ENCODE peak calls at places on chromosomes 7 and 10, in seven cellular contexts. E, M, B, Z, Y, X and Q are unnamed samples.

GRCh38 chr10:75910032-75910431 is 478.6 kb downstream of the LRMDA start:
- DNase-seq in E (no peak), M (peak; percentile 46), B (peak; percentile 6), Z (peak; percentile 70), Y (no peak), X (no peak), Q (peak; percentile 76)

GRCh38 chr10:69624245-69624786 is 5.7 kb upstream of the FAM241B start:
- DNase-seq in E (no peak), M (no peak), B (no peak), Z (no peak), Y (no peak), X (no peak), Q (no peak)

GRCh38 chr10:74097776-74098175 is 52.9 kb downstream of the AP3M1 start:
- DNase-seq in E (no peak), M (no peak), B (no peak), Z (no peak), Y (no peak), X (peak; percentile 20), Q (no peak)

GRCh38 chr10:34742456-34742855 is 72.6 kb downstream of the PARD3 start:
- DNase-seq in E (no peak), M (no peak), B (peak; percentile 55), Z (peak; percentile 48), Y (no peak), X (no peak), Q (no peak)

GRCh38 chr7:128188396-128189230 is 52.5 kb upstream of the LEP start:
- DNase-seq in E (no peak), M (no peak), B (no peak), Z (no peak), Y (no peak), X (no peak), Q (no peak)

GRCh38 chr7:77838929-77839491 is 40.4 kb downstream of the PHTF2 start:
- DNase-seq in E (no peak), M (no peak), B (no peak), Z (no peak), Y (no peak), X (no peak), Q (no peak)

GRCh38 chr10:76881477-76882220 is 756.0 kb downstream of the KCNMA1 start:
- DNase-seq in E (no peak), M (peak; percentile 52), B (no peak), Z (peak; percentile 78), Y (no peak), X (no peak), Q (peak; percentile 31)

GRCh38 chr7:6419310-6419773 is 28.4 kb downstream of the DAGLB start:
- DNase-seq in E (no peak), M (no peak), B (peak; percentile 34), Z (no peak), Y (peak; percentile 85), X (no peak), Q (no peak)

GRCh38 chr7:115933463-115933862 is 97.1 kb downstream of the TFEC start:
- DNase-seq in E (no peak), M (no peak), B (no peak), Z (peak; percentile 11), Y (no peak), X (no peak), Q (peak; percentile 16)

GRCh38 chr10:18594574-18595156 is 56.7 kb downstream of the NSUN6 start:
- DNase-seq in E (no peak), M (no peak), B (no peak), Z (peak; percentile 11), Y (no peak), X (no peak), Q (no peak)

GRCh38 chr10:130377986-130378545 is 241.9 kb downstream of the GLRX3 start:
- DNase-seq in E (no peak), M (no peak), B (no peak), Z (no peak), Y (no peak), X (no peak), Q (no peak)

GRCh38 chr7:30200591-30200990 is 65.8 kb downstream of the MTURN start:
- DNase-seq in E (no peak), M (no peak), B (no peak), Z (no peak), Y (no peak), X (no peak), Q (no peak)

GRCh38 chr7:157676456-157677255 is 339.9 kb downstream of the DNAJB6 start:
- DNase-seq in E (no peak), M (no peak), B (no peak), Z (no peak), Y (no peak), X (no peak), Q (no peak)

GRCh38 chr10:61939575-61940301 is 38.2 kb downstream of the ARID5B start:
- DNase-seq in E (no peak), M (peak; percentile 89), B (peak; percentile 82), Z (peak; percentile 92), Y (no peak), X (no peak), Q (peak; percentile 86)

GRCh38 chr7:42572046-42572445 is 335.0 kb upstream of the GLI3 start:
- DNase-seq in E (no peak), M (peak; percentile 44), B (no peak), Z (no peak), Y (no peak), X (no peak), Q (no peak)

GRCh38 chr10:121553455-121553854 is 44.8 kb downstream of the FGFR2 start:
- DNase-seq in E (no peak), M (no peak), B (no peak), Z (no peak), Y (no peak), X (no peak), Q (no peak)

GRCh38 chr10:87722716-87723115 is 63.0 kb downstream of the PAPSS2 start:
- DNase-seq in E (peak; percentile 23), M (no peak), B (no peak), Z (no peak), Y (no peak), X (no peak), Q (no peak)

GRCh38 chr7:35253680-35254495 is at the start of gene TBX20:
- DNase-seq in E (peak; percentile 51), M (peak; percentile 78), B (peak; percentile 20), Z (peak; percentile 23), Y (peak; percentile 41), X (peak; percentile 41), Q (peak; percentile 74)

GRCh38 chr7:155590215-155591023 is 44.1 kb upstream of the CNPY1 start:
- DNase-seq in E (no peak), M (peak; percentile 12), B (peak; percentile 40), Z (no peak), Y (no peak), X (no peak), Q (peak; percentile 34)

GRCh38 chr7:65980478-65981250 is 1.3 kb downstream of the GUSB start:
- DNase-seq in E (peak; percentile 50), M (peak; percentile 23), B (peak; percentile 9), Z (peak; percentile 34), Y (peak; percentile 47), X (no peak), Q (no peak)

GRCh38 chr10:117736655-117737054 is 194.1 kb downstream of the EMX2 start:
- DNase-seq in E (no peak), M (no peak), B (no peak), Z (peak; percentile 4), Y (peak; percentile 24), X (no peak), Q (no peak)

GRCh38 chr10:71243756-71244637 is 31.6 kb downstream of the UNC5B start:
- DNase-seq in E (peak; percentile 62), M (peak; percentile 92), B (no peak), Z (peak; percentile 58), Y (no peak), X (no peak), Q (peak; percentile 42)
- H3K4me3 ChIP-seq in E (no peak overlapping the region), M (peak overlapping the region; percentile 42), B (no peak overlapping the region), Z (peak overlapping the region; percentile 38), Y (peak overlapping the region; percentile 29), X (no peak overlapping the region), Q (peak overlapping the region; percentile 53)

GRCh38 chr7:111086532-111086931 is 4.4 kb upstream of the LRRN3 start:
- DNase-seq in E (no peak), M (no peak), B (peak; percentile 49), Z (no peak), Y (no peak), X (no peak), Q (no peak)
- TF ChIP-seq CTCF in E (no peak), M (no peak), B (no peak), Z (no peak), Y (no peak), X (no peak), Q (no peak)

GRCh38 chr10:71513896-71514295 is 117.2 kb downstream of the CDH23 start:
- DNase-seq in E (no peak), M (no peak), B (no peak), Z (no peak), Y (no peak), X (no peak), Q (no peak)
- H3K4me3 ChIP-seq in E (no peak overlapping the region), M (no peak overlapping the region), B (no peak overlapping the region), Z (no peak overlapping the region), Y (no peak overlapping the region), X (no peak overlapping the region), Q (no peak overlapping the region)

DNA sequence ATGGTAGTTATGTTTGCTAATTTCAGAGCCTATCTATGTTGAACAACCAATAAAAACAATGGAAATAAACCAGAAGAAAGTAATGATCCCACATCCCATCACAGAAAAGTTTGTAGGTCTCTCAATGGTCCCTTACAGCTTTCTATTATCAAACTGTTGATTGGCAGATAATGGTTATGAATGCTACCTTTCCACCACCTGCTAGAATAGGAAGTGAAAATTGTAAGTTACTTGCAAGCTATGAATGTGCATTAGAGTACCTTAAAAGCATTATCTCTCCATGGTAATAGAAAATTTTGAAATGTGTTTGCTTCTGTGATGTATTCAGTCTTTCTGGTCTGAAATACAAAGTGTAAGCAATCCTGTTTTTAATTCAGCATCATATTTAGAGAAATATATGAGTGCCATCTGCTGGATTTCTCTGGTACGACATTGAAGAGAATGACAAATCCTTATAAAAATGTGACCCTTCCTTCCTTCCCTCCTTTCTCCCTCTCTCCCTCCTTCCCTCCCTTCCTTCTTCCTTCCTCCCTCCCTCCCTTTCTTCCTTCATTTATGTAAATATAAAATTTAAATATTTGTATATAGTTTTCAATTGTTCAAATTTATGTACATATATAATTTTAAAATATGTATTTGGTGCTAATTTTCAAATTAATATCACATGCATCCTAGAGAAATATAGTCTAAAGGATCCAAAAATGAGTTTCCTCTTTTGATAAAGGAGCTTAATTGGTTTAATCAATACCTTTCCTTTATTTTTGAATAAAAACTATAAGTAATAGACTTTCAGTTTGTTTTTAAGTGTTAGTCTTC is 41.4 kb upstream of the PNLIPRP3 start:
- DNase-seq in E (no peak), M (peak; percentile 39), B (peak; percentile 8), Z (peak; percentile 37), Y (no peak), X (no peak), Q (peak; percentile 58)
- TF ChIP-seq CTCF in E (peak; percentile 25), M (peak; percentile 56), B (peak; percentile 52), Z (peak; percentile 48), Y (peak; percentile 60), X (peak; percentile 37), Q (peak; percentile 56)